ENCODE peak calls at places on chromosomes 5 and 9, in seven cellular contexts. G is cardiac fibroblast, J is foreskin fibroblast, S is lower leg skin, Q is HFF-Myc, I is GM12865, F is choroid plexus epithelial cell. Y is an unnamed sample.

GRCh38 chr5:103487822-103488493 is 74.6 kb downstream of the NUDT12 start:
- DNase-seq in G (no peak), I (peak; percentile 56), Q (no peak), F (no peak), J (no peak), S (no peak), Y (no peak)

GRCh38 chr9:87850405-87850804 is 32.3 kb upstream of the SPATA31E1 start:
- DNase-seq in J (peak; percentile 96), Q (peak; percentile 55), I (no peak), G (peak; percentile 88), F (peak; percentile 59), S (no peak), Y (peak; percentile 25)

GRCh38 chr9:92807031-92807756 is 42.6 kb upstream of the BICD2 start:
- DNase-seq in Q (no peak), S (no peak), I (no peak), G (no peak), J (peak; percentile 15), F (no peak), Y (no peak)

GRCh38 chr5:127970854-127971425 is 112.6 kb upstream of the SLC12A2 start:
- DNase-seq in I (no peak), J (no peak), G (no peak), Q (no peak), S (no peak), F (no peak), Y (no peak)

GRCh38 chr9:110688329-110688728 is 19.7 kb downstream of the MUSK start:
- DNase-seq in J (no peak), I (no peak), G (no peak), S (no peak), F (no peak), Q (no peak), Y (no peak)

GRCh38 chr5:432928-433791 is 9.8 kb upstream of the EXOC3 start:
- DNase-seq in J (no peak), G (no peak), I (no peak), F (no peak), Q (no peak), S (no peak), Y (no peak)

GRCh38 chr5:92687793-92688467 is 893.1 kb downstream of the NR2F1-AS1 start:
- DNase-seq in I (peak; percentile 5), Q (peak; percentile 31), G (peak; percentile 80), S (no peak), F (peak; percentile 96), J (peak; percentile 71), Y (no peak)

GRCh38 chr5:148740966-148741742 is 85.3 kb upstream of the ADRB2 start:
- DNase-seq in F (peak; percentile 83), G (peak; percentile 83), Q (peak; percentile 55), S (no peak), I (peak; percentile 61), J (peak; percentile 87), Y (no peak)

GRCh38 chr5:132295505-132296411 is 1.6 kb downstream of the SLC22A4 start:
- DNase-seq in Q (no peak), G (no peak), S (no peak), F (no peak), J (no peak), I (no peak), Y (no peak)

GRCh38 chr9:70587143-70587710 is 172.8 kb upstream of the KLF9 start:
- DNase-seq in F (peak; percentile 89), I (no peak), G (peak; percentile 86), Q (no peak), J (peak; percentile 83), S (no peak), Y (no peak)

GRCh38 chr9:137236238-137236935 is 4.7 kb upstream of the TUBB4B start:
- DNase-seq in G (peak; percentile 79), Q (peak; percentile 26), F (peak; percentile 81), J (peak; percentile 91), S (peak; percentile 75), I (peak; percentile 91), Y (no peak)

GRCh38 chr9:127626752-127627493 is 14.8 kb downstream of the STXBP1 start:
- DNase-seq in J (no peak), I (no peak), F (no peak), Q (no peak), S (no peak), G (no peak), Y (no peak)

GRCh38 chr9:82081507-82081906 is 92.9 kb downstream of the SPATA31D1 start:
- DNase-seq in Q (no peak), G (no peak), J (peak; percentile 11), S (no peak), F (no peak), I (no peak), Y (no peak)

GRCh38 chr5:67969631-67970030 is 245.9 kb upstream of the PIK3R1 start:
- DNase-seq in S (no peak), Q (no peak), G (no peak), I (no peak), J (no peak), F (no peak), Y (no peak)

GRCh38 chr9:16501098-16501663 is 369.3 kb downstream of the BNC2 start:
- DNase-seq in G (peak; percentile 83), S (no peak), F (peak; percentile 59), J (peak; percentile 71), I (no peak), Q (no peak), Y (no peak)

GRCh38 chr9:114287763-114288232 is 35.1 kb upstream of the ORM1 start:
- DNase-seq in Q (no peak), F (no peak), G (no peak), S (no peak), J (no peak), I (no peak), Y (no peak)

GRCh38 chr5:143054480-143054941 is 284.3 kb downstream of the ARHGAP26 start:
- DNase-seq in J (no peak), G (peak; percentile 54), S (no peak), I (peak; percentile 91), Q (no peak), F (peak; percentile 77), Y (no peak)

GRCh38 chr5:54956922-54957321 is 28.5 kb downstream of the ESM1 start:
- DNase-seq in I (no peak), S (no peak), J (no peak), G (no peak), Q (no peak), F (no peak), Y (no peak)

GRCh38 chr5:81754621-81755020 is 3.7 kb upstream of the SSBP2 start:
- DNase-seq in S (no peak), I (no peak), Q (no peak), J (no peak), G (no peak), F (no peak), Y (no peak)

DNA sequence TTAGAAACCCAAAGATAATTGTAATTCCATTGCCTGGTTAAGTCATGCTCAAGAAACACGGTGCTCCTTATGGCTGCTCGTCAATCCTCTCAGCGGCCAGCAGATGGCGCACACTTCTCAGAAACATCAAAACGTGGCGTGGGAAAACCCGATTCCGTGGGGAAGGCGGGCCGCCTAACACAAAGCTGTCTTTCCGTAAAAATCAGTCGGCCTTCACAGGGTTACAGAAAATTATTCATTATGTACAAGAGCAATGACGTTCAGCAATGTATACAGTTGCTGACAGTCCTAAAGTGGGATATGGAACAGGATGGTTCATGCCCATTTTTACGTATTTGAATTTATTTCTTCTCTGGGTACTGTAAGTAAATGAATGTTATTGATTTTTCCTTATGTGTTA is 83.5 kb downstream of the PDE4D start:
- DNase-seq in F (peak; percentile 88), J (peak; percentile 92), S (peak; percentile 50), I (peak; percentile 83), Q (no peak), G (peak; percentile 86), Y (no peak)
- H3K4me3 ChIP-seq in F (peak overlapping the region; percentile 27), J (no peak overlapping the region), S (no peak overlapping the region), I (peak overlapping the region; percentile 11), Q (no peak overlapping the region), G (no peak overlapping the region), Y (peak overlapping the region; percentile 23)

GRCh38 chr5:100853582-100853981 is 49.5 kb downstream of the ST8SIA4 start:
- DNase-seq in I (no peak), S (no peak), F (no peak), Q (no peak), G (no peak), J (no peak), Y (no peak)
- H3K4me3 ChIP-seq in I (peak overlapping the region; percentile 35), S (no peak overlapping the region), F (no peak overlapping the region), Q (no peak overlapping the region), G (no peak overlapping the region), J (no peak overlapping the region), Y (no peak overlapping the region)

GRCh38 chr5:98785244-98785643 is 11.8 kb downstream of the RGMB start:
- DNase-seq in G (no peak), S (no peak), I (no peak), J (peak; percentile 10), F (no peak), Q (no peak), Y (no peak)
- H3K4me3 ChIP-seq in G (no peak overlapping the region), S (no peak overlapping the region), I (no peak overlapping the region), J (peak overlapping the region; percentile 28), F (no peak overlapping the region), Q (no peak overlapping the region), Y (no peak overlapping the region)

DNA sequence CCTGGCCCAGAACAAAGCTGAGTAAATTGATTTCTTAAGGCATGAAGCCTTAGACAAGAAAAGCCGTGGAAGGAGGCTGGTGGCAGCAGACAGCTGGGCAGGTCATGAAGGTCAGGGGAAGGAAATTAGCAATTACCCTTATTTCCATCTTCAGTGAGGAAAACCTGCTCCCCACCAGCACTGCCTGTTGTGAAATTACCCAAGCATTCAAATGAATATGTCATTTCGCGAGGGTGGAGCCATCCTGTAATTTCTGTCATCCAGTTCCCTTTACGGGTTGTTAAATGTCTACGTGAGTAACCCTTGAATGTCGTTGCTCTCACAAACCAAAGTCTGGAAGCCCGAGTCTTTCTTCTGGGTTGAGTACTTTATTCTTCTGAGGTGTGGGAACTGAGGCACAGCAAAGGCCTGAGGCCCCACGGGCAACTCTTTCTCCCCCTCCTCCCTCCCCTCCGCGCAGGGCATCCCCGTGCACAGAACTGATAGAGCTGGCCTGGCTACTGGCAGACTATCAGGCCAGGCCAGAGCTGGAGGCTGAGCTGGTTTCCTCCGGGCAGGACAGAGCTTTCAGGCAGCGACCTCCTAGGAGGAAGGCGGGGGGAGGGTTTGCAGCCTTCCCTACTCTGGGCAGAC is 22.0 kb upstream of the AK3 start:
- DNase-seq in S (peak; percentile 27), G (peak; percentile 52), Q (no peak), I (peak; percentile 43), J (peak; percentile 57), F (peak; percentile 60), Y (no peak)
- H3K4me3 ChIP-seq in S (no peak overlapping the region), G (no peak overlapping the region), Q (no peak overlapping the region), I (peak overlapping the region; percentile 48), J (no peak overlapping the region), F (peak overlapping the region; percentile 25), Y (peak overlapping the region; percentile 40)

GRCh38 chr5:161544350-161544765 is 2.2 kb downstream of the GABRB2 start:
- DNase-seq in J (peak; percentile 5), S (no peak), Q (no peak), F (peak; percentile 55), G (peak; percentile 58), I (peak; percentile 70), Y (no peak)

GRCh38 chr5:161547573-161548471 is 1.3 kb upstream of the GABRB2 start:
- DNase-seq in S (no peak), Q (no peak), G (no peak), F (no peak), I (peak; percentile 30), J (no peak), Y (no peak)

GRCh38 chr5:161548472-161549094 is 2.1 kb upstream of the GABRB2 start:
- DNase-seq in S (no peak), I (peak; percentile 1), F (no peak), J (no peak), Q (no peak), G (no peak), Y (no peak)

GRCh38 chr5:161546463-161547301 is at the start of gene GABRB2:
- DNase-seq in J (peak; percentile 22), S (no peak), I (peak; percentile 78), Q (no peak), G (peak; percentile 54), F (peak; percentile 21), Y (no peak)

GRCh38 chr5:161545701-161546462 is 643 bp downstream of the GABRB2 start:
- DNase-seq in S (no peak), Q (no peak), J (no peak), G (no peak), F (no peak), I (peak; percentile 16), Y (no peak)
- H3K4me3 ChIP-seq in S (no peak overlapping the region), Q (no peak overlapping the region), J (no peak overlapping the region), G (no peak overlapping the region), F (no peak overlapping the region), I (peak overlapping the region; percentile 87), Y (peak overlapping the region; percentile 63)